ENCODE peak calls at places on chromosomes 6 and 20, in four cellular contexts. P is NCI-H524 treated with DMSO at 0.1 percent for 48 hours, E is GDM1, L is neural crest cell. B is an unnamed sample.
A peak's percentile ranks its signal among the peaks of the same experiment; 100 is the strongest.

GRCh38 chr6:100163035-100163434 is 169.0 kb upstream of the MCHR2 start:
- DNase-seq in E (no peak), L (no peak), P (no peak), B (no peak)

GRCh38 chr6:116314878-116315277 is 35.1 kb upstream of the TSPYL1 start:
- DNase-seq in P (no peak), L (no peak), E (no peak), B (no peak)

GRCh38 chr20:24150406-24150805 is 161.8 kb upstream of the GGTLC1 start:
- DNase-seq in L (no peak), P (no peak), E (no peak), B (no peak)

GRCh38 chr6:163661271-163661671 is 246.8 kb downstream of the QKI start:
- DNase-seq in P (no peak), E (no peak), L (no peak), B (no peak)

GRCh38 chr20:3728876-3729275 is 3.6 kb upstream of the HSPA12B start:
- DNase-seq in P (no peak), L (no peak), E (no peak), B (no peak)

GRCh38 chr20:8431538-8432434 is 299.7 kb downstream of the PLCB1 start:
- DNase-seq in P (peak; percentile 12), L (no peak), E (no peak), B (no peak)

GRCh38 chr6:12525276-12525675 is 191.3 kb upstream of the PHACTR1 start:
- DNase-seq in E (no peak), L (no peak), P (no peak), B (no peak)

GRCh38 chr6:28137458-28138020 is 4.1 kb upstream of the ZKSCAN8 start:
- DNase-seq in E (peak; percentile 18), P (no peak), L (no peak), B (no peak)

GRCh38 chr20:21083825-21084325 is 22.3 kb downstream of the LINC00237 start:
- DNase-seq in E (no peak), P (no peak), L (no peak), B (no peak)

GRCh38 chr20:55977723-55978481 is 27.4 kb downstream of the CBLN4 start:
- DNase-seq in E (no peak), L (no peak), P (no peak), B (no peak)

GRCh38 chr6:32151885-32152311 is at the start of gene PRRT1:
- DNase-seq in E (no peak), P (no peak), L (no peak), B (peak; percentile 57)

GRCh38 chr20:63484651-63485403 is 12.4 kb upstream of the KCNQ2 start:
- DNase-seq in L (no peak), P (no peak), E (no peak), B (no peak)

GRCh38 chr20:17636523-17637412 is 45.3 kb downstream of the RRBP1 start:
- DNase-seq in L (peak; percentile 62), E (no peak), P (peak; percentile 87), B (peak; percentile 87)

GRCh38 chr6:22828179-22829062 is 259.1 kb downstream of the HDGFL1 start:
- DNase-seq in P (peak; percentile 20), E (peak; percentile 1), L (peak; percentile 22), B (peak; percentile 56)

GRCh38 chr20:44448753-44449546 is 26.7 kb upstream of the TTPAL start:
- DNase-seq in P (no peak), L (peak; percentile 11), E (no peak), B (peak; percentile 62)

GRCh38 chr20:57399587-57400261 is 8.5 kb downstream of the RBM38 start:
- DNase-seq in E (no peak), L (no peak), P (no peak), B (no peak)

GRCh38 chr6:163314791-163315404 is 99.6 kb upstream of the QKI start:
- DNase-seq in P (no peak), E (no peak), L (no peak), B (no peak)

GRCh38 chr20:40442181-40442963 is 246.7 kb downstream of the MAFB start:
- DNase-seq in E (no peak), P (no peak), L (no peak), B (no peak)

GRCh38 chr6:20379231-20379630 is 22.4 kb upstream of the E2F3 start:
- DNase-seq in P (no peak), L (no peak), E (no peak), B (no peak)

GRCh38 chr6:25173232-25173631 is 105.9 kb upstream of the CARMIL1 start:
- DNase-seq in L (no peak), E (no peak), P (peak; percentile 50), B (no peak)

GRCh38 chr6:148251891-148252290 is 90.7 kb upstream of the SASH1 start:
- DNase-seq in P (no peak), E (no peak), L (no peak), B (no peak)

GRCh38 chr6:170417881-170418280 is 111.3 kb downstream of the FAM120B start:
- DNase-seq in L (no peak), P (no peak), E (no peak), B (peak; percentile 40)

GRCh38 chr20:45370571-45371204 is 7.4 kb downstream of the TP53TG5 start:
- DNase-seq in E (no peak), L (no peak), P (no peak), B (peak; percentile 28)

GRCh38 chr6:42417641-42418112 is 34.0 kb downstream of the TRERF1 start:
- DNase-seq in P (no peak), E (peak; percentile 18), L (no peak), B (peak; percentile 29)

GRCh38 chr20:58986968-58987517 is 6.0 kb downstream of the NELFCD start:
- DNase-seq in L (no peak), P (peak; percentile 87), E (no peak), B (no peak)

GRCh38 chr6:48426636-48427035 is 315.6 kb upstream of the PTCHD4 start:
- DNase-seq in P (no peak), L (no peak), E (no peak), B (no peak)

GRCh38 chr20:39109933-39110818 is 148.0 kb downstream of the DHX35 start:
- DNase-seq in L (no peak), E (no peak), P (no peak), B (no peak)

GRCh38 chr6:11218827-11219826 is 13.3 kb downstream of the NEDD9 start:
- DNase-seq in P (no peak), L (no peak), E (no peak), B (no peak)

GRCh38 chr20:39913274-39913673 is 775.8 kb downstream of the MAFB start:
- DNase-seq in P (no peak), L (no peak), E (no peak), B (no peak)

GRCh38 chr20:45085289-45085688 is 15.6 kb downstream of the KCNS1 start:
- DNase-seq in E (no peak), P (no peak), L (no peak), B (no peak)

GRCh38 chr6:44133003-44133931 is 5.9 kb downstream of the TMEM63B start:
- DNase-seq in E (no peak), P (no peak), L (peak; percentile 45), B (peak; percentile 71)

GRCh38 chr6:13566500-13566899 is 7.9 kb upstream of the SIRT5 start:
- DNase-seq in E (no peak), P (no peak), L (no peak), B (no peak)